ENCODE peak calls at places on chromosomes 1 and 21, in five cellular contexts. U is upper lobe of right lung; M is mucosa of gallbladder; G is activated CD8-positive, alpha-beta memory T cell treated with anti-CD3 and anti-CD28 coated beads for 48 hours; H is stimulated activated effector memory CD8-positive, alpha-beta T cell treated with anti-CD3 and anti-CD28 coated beads, Interleukin-12 subunit alpha, Interleukin-12 subunit beta, amount 100 ng/mL, for 72 hours. R is an unnamed sample.

GRCh38 chr1:43708006-43708412 is 673 bp downstream of the ST3GAL3 start:
- DNase-seq in U (no peak), M (no peak), G (no peak), H (no peak), R (no peak)

GRCh38 chr1:6176751-6177150 is 3.4 kb downstream of the CHD5 start:
- DNase-seq in U (no peak), M (no peak), G (no peak), H (no peak), R (no peak)

GRCh38 chr1:22317231-22317919 is 134.3 kb upstream of the ZBTB40 start:
- DNase-seq in U (no peak), M (no peak), G (no peak), H (no peak), R (no peak)

GRCh38 chr1:219759095-219759494 is 146.2 kb upstream of the ZC3H11B start:
- DNase-seq in U (no peak), M (no peak), G (no peak), H (no peak), R (no peak)

GRCh38 chr1:150813028-150813707 is 5.1 kb upstream of the CTSK start:
- DNase-seq in U (peak), M (peak), G (no peak), H (no peak), R (peak)

GRCh38 chr1:155127672-155128468 is at the start of gene EFNA1:
- DNase-seq in U (peak), M (peak), G (no peak), H (peak), R (peak)

GRCh38 chr1:43348809-43349593 is 9.8 kb upstream of the CDC20 start:
- DNase-seq in U (peak), M (peak), G (no peak), H (peak), R (peak)

GRCh38 chr1:22832414-22832786 is 121.8 kb downstream of the EPHB2 start:
- DNase-seq in U (no peak), M (no peak), G (no peak), H (no peak), R (no peak)

GRCh38 chr1:158227904-158228623 is 26.2 kb upstream of the CD1A start:
- DNase-seq in U (no peak), M (no peak), G (no peak), H (no peak), R (no peak)

GRCh38 chr21:43864313-43864805 is 664 bp upstream of the AGPAT3 start:
- DNase-seq in U (peak), M (peak), G (no peak), H (peak), R (peak)

R was measured in sigmoid colon.